ENCODE peak calls at places on chromosomes 11 and 22, in ten cellular contexts. P is upper lobe of left lung, Z is suprapubic skin, U is ovary, W is A549, J is stomach, I is GM12878, T is tibial nerve, Y is H1, M is K562. L is an unnamed sample.

GRCh38 chr11:94641167-94641761 is 74.1 kb downstream of the PIWIL4 start:
- DNase-seq in W (no peak), I (no peak), Y (peak), J (no peak), U (no peak), M (no peak), Z (no peak), P (no peak), T (no peak), L (no peak)

GRCh38 chr22:24424001-24424900 is 3.1 kb upstream of the ADORA2A start:
- DNase-seq in T (no peak), P (no peak), Z (no peak), W (no peak), U (no peak), I (no peak), Y (peak), M (peak), J (no peak), L (no peak)

GRCh38 chr11:128463386-128463829 is 124.0 kb downstream of the ETS1 start:
- DNase-seq in J (no peak), W (no peak), M (no peak), Z (no peak), P (no peak), I (no peak), U (no peak), Y (no peak), T (no peak), L (no peak)

GRCh38 chr11:1825785-1826451 is 8.9 kb upstream of the SYT8 start:
- DNase-seq in P (no peak), U (no peak), J (no peak), Z (no peak), W (no peak), M (no peak), Y (no peak), T (no peak), I (no peak), L (no peak)

GRCh38 chr11:133999355-133999754 is 42.6 kb upstream of the IGSF9B start:
- DNase-seq in U (no peak), Z (no peak), I (no peak), Y (no peak), M (no peak), J (no peak), P (no peak), W (no peak), T (no peak), L (no peak)

GRCh38 chr11:2686360-2687222 is 13.2 kb downstream of the KCNQ1OT1 start:
- DNase-seq in I (no peak), T (no peak), U (peak), Z (peak), W (no peak), P (no peak), J (no peak), Y (no peak), M (no peak), L (no peak)

GRCh38 chr11:113677648-113678047 is 28.5 kb downstream of the TMPRSS5 start:
- DNase-seq in M (no peak), W (no peak), J (no peak), P (no peak), Z (no peak), T (no peak), U (no peak), I (no peak), Y (no peak), L (no peak)

GRCh38 chr22:44539467-44540063 is 41.5 kb upstream of the RTL6 start:
- DNase-seq in T (no peak), M (no peak), U (no peak), P (no peak), Y (no peak), W (no peak), Z (peak), I (no peak), J (no peak), L (no peak)

GRCh38 chr11:80167766-80168165 is 726.9 kb upstream of the TENM4 start:
- DNase-seq in Y (no peak), M (no peak), P (no peak), U (no peak), Z (no peak), T (no peak), J (no peak), W (no peak), I (no peak), L (no peak)

GRCh38 chr11:106717222-106717621 is 301.1 kb downstream of the GUCY1A2 start:
- DNase-seq in W (no peak), Z (no peak), I (no peak), Y (no peak), J (no peak), U (no peak), P (no peak), M (no peak), T (no peak), L (no peak)

GRCh38 chr22:38824587-38824986 is 19.2 kb downstream of the NPTXR start:
- DNase-seq in J (peak), W (peak), Y (peak), M (peak), I (no peak), U (peak), T (no peak), Z (no peak), P (peak), L (peak)

GRCh38 chr11:65440831-65441499 is 18.4 kb downstream of the NEAT1 start:
- DNase-seq in P (no peak), W (no peak), Y (no peak), T (peak), J (no peak), Z (peak), U (no peak), M (no peak), I (peak), L (no peak)

GRCh38 chr11:57303990-57304579 is 20.7 kb downstream of the TNKS1BP1 start:
- DNase-seq in Y (no peak), M (no peak), W (no peak), Z (peak), T (no peak), P (no peak), U (no peak), J (no peak), I (no peak), L (no peak)

GRCh38 chr11:69416123-69416475 is 65.4 kb upstream of the LINC01488 start:
- DNase-seq in I (no peak), T (no peak), J (no peak), P (no peak), M (no peak), Y (no peak), Z (no peak), U (no peak), W (no peak), L (no peak)

GRCh38 chr11:106986261-106986660 is 32.0 kb downstream of the GUCY1A2 start:
- DNase-seq in Z (no peak), T (no peak), U (no peak), I (no peak), Y (no peak), W (no peak), J (no peak), M (no peak), P (no peak), L (no peak)

GRCh38 chr11:122140535-122140934 is 24.5 kb upstream of the BLID start:
- DNase-seq in Y (no peak), W (no peak), U (no peak), M (no peak), P (no peak), J (no peak), T (no peak), Z (no peak), I (no peak), L (no peak)

GRCh38 chr22:43833286-43834240 is 21.5 kb upstream of the EFCAB6 start:
- DNase-seq in W (no peak), M (no peak), J (no peak), P (no peak), Y (no peak), U (no peak), Z (peak), I (no peak), T (no peak), L (no peak)

GRCh38 chr22:47419239-47419638 is 656.8 kb downstream of the TBC1D22A start:
- DNase-seq in M (no peak), T (no peak), W (no peak), J (no peak), Z (no peak), U (no peak), P (no peak), Y (no peak), I (no peak), L (no peak)

GRCh38 chr11:72627594-72628281 is 46.5 kb downstream of the PDE2A start:
- DNase-seq in P (no peak), I (no peak), W (no peak), U (no peak), M (no peak), Z (no peak), T (no peak), J (no peak), Y (no peak), L (peak)

GRCh38 chr22:44483878-44484277 is 14.2 kb downstream of the RTL6 start:
- DNase-seq in T (no peak), U (no peak), I (no peak), Z (no peak), J (no peak), W (no peak), Y (no peak), M (no peak), P (no peak), L (no peak)

GRCh38 chr22:50545522-50546325 is at the start of gene KLHDC7B:
- DNase-seq in U (no peak), P (no peak), J (no peak), W (no peak), M (no peak), Y (no peak), I (no peak), Z (no peak), T (no peak), L (no peak)

GRCh38 chr11:102306048-102306575 is 11.2 kb upstream of the BIRC3 start:
- DNase-seq in Y (no peak), Z (no peak), J (peak), I (no peak), W (peak), M (no peak), T (no peak), U (no peak), P (peak), L (peak)

GRCh38 chr11:16613401-16614381 is 124.8 kb upstream of the C11orf58 start:
- DNase-seq in J (peak), M (peak), P (peak), Y (peak), U (peak), T (peak), W (peak), Z (peak), I (no peak), L (peak)

DNA sequence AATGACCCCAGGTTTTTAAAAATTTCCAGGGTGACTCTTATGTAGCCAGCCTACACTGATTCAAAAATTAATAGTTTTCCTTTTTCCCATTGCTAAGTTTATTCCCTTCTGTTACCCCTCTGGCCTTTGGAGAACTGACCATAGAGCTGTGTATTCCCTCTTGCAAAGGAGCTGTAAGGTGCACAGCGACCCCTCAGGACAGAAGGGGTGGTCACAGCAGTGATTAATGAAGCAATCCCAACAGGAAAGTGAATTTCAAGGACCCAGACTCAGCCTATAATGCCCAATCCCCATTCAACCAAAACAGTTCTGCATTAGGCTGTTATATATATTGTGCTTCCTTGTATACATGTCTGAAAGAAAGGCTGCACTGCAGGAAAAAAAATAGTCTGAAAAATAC is 147.1 kb downstream of the WT1 start:
- DNase-seq in Y (no peak), M (peak), I (no peak), Z (no peak), T (no peak), W (no peak), J (no peak), U (no peak), P (no peak), L (no peak)
- TF ChIP-seq EP300 in Y (no peak), M (no peak), I (no peak), Z (no peak), T (no peak), W (no peak), J (no peak), U (no peak), P (no peak), L (no peak)

DNA sequence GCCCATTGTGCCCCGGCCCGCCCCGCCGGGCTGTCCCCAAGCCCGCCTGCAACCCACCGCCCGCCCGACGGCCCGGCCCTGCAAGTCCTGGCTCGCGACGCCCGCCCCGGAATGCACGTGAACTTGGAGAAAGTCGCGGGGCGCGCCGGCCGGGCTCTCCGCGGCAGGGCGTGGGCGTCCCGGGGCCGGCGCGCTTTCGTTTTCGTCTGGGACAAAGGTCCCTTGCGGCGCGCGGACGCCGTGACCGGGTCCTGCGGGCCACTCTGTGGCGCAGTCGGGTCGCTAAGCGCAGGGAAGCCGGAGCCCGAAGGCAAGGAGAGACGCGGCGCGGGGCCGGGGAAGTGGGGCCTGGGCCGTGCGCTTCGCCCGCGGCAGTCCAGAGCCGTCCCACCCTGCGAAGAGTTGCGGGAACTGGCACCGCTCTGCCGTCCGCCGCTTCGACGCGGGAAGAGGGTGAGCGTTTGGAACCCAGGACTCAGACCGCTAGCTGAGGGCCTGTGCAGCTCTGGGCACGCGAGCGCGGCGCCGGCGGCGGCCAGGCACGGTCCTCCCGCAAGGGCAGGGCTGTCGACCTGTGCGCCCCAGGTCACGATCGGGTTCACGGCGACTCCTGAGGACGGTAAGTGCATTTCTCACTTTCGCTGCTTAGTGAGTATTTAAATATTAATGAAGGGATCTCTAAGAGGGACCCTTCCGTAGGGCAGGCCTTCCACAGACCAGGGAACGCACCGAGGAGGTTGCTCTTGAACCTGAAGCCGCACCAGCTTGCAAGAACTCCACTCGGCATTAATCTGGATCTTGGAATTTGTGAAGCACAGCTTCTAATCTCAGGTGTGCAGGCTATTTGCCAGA is 78.1 kb upstream of the PPARA start:
- DNase-seq in M (no peak), P (peak), U (peak), I (no peak), W (no peak), Y (peak), Z (peak), J (peak), T (peak), L (peak)
- TF ChIP-seq POLR2A in M (no peak), P (peak), U (no peak), I (peak), W (no peak), Y (no peak), Z (no peak), J (no peak), T (peak), L (peak)

GRCh38 chr11:34425863-34426262 is 12.9 kb upstream of the CAT start:
- DNase-seq in Z (no peak), P (no peak), Y (no peak), T (no peak), W (no peak), J (no peak), U (no peak), I (no peak), M (no peak), L (no peak)
- H3K4me3 ChIP-seq in Z (no peak), P (no peak), Y (no peak), T (no peak), W (no peak), J (no peak), U (no peak), I (no peak), M (no peak), L (no peak)

DNA sequence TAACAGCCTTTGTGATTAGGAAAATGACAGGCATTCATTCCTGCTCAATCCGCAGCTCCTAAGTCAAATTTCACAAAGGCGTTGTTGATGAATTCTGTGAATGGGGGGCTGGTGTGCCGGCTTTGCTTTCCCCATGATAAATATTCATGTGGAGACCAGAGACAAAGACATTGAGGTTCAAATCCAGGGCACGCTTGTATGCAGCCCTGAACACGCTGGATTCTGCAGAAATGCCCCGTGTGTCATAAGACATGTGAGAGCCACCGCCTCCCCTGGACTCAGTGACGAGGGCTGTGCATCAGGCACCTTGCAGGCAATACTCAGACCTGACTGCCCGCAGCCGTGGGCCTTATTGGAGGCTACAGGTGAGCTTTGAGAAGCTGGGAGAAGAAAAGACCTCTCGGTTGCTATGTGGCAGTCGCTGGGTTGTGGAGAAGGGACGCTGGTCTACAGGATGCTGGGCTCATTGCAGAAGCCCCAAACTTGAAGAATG is 906.2 kb downstream of the BRD1 start:
- DNase-seq in Z (peak), Y (no peak), U (no peak), W (no peak), I (no peak), P (no peak), T (no peak), J (peak), M (no peak), L (no peak)
- TF ChIP-seq EP300 in Z (no peak), Y (no peak), U (no peak), W (no peak), I (no peak), P (no peak), T (peak), J (no peak), M (no peak), L (no peak)

GRCh38 chr22:37162221-37163095 is 12.7 kb upstream of the IL2RB start:
- DNase-seq in P (no peak), U (no peak), Y (no peak), T (no peak), J (no peak), M (no peak), Z (no peak), W (no peak), I (peak), L (peak)
- TF ChIP-seq POLR2A in P (no peak), U (no peak), Y (no peak), T (no peak), J (no peak), M (no peak), Z (no peak), W (no peak), I (peak), L (no peak)

GRCh38 chr22:17911887-17912286 is 112.5 kb downstream of the MICAL3 start:
- DNase-seq in I (no peak), Z (no peak), W (no peak), U (no peak), T (no peak), J (no peak), M (no peak), P (no peak), Y (no peak), L (no peak)

GRCh38 chr22:17911312-17911705 is 113.1 kb downstream of the MICAL3 start:
- DNase-seq in T (no peak), Y (no peak), U (no peak), M (no peak), I (no peak), W (no peak), P (no peak), Z (no peak), J (no peak), L (no peak)

GRCh38 chr22:17912942-17913704 is 111.2 kb downstream of the MICAL3 start:
- DNase-seq in W (no peak), I (no peak), M (no peak), U (no peak), Y (no peak), P (no peak), T (no peak), J (no peak), Z (no peak), L (no peak)

GRCh38 chr22:17907731-17908051 is 116.7 kb downstream of the MICAL3 start:
- DNase-seq in M (no peak), J (no peak), W (no peak), U (no peak), I (no peak), Y (no peak), P (no peak), Z (no peak), T (no peak), L (no peak)

DNA sequence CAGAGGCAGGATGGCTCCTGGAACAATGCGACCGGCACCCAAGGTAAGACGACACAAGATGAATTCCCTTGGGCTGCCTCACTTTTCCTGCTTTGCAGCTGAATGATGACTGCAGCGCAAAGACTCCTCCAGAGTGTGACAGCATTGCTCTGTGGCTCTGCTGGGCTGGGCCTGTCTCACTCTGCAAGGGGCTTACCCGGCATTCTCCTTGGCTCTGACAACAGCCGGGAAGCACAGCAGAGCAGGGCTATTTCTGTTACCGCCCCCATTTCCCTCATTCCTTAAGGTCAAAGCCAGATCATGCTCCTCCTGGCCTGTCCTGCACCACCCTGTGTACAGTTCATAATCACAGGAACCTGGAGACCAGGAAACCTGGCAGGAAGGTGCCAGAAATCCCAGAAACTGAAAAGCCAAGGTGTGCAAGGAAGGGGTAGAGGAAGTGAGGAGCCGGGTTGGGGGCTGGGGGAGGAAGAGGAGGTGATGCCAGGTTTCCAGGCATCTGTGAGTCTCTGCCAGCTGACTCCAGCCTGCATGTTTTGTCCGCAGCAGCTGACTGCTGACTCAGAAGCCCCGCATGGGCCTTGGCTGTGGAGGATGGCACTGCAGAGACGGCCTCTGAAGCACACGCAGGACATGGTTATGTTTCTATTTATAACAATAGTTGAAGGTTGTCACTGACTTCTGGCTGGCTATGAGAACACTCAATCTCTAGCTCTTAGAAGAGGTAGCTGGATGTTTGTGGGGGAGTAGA is 113.6 kb downstream of the MICAL3 start:
- DNase-seq in Z (peak), T (no peak), I (no peak), W (peak), J (no peak), M (peak), P (no peak), Y (peak), U (peak), L (peak)
- H3K4me3 ChIP-seq in Z (no peak), T (no peak), I (no peak), W (no peak), J (no peak), M (no peak), P (no peak), Y (no peak), U (no peak), L (no peak)

GRCh38 chr11:33177676-33178336 is 16.5 kb upstream of the CSTF3 start:
- DNase-seq in Z (no peak), M (no peak), W (no peak), Y (no peak), I (no peak), J (no peak), T (no peak), U (no peak), P (no peak), L (no peak)

GRCh38 chr11:33185756-33186155 is 24.5 kb upstream of the CSTF3 start:
- DNase-seq in T (no peak), W (no peak), U (no peak), Y (no peak), I (no peak), P (no peak), Z (no peak), J (no peak), M (no peak), L (no peak)

GRCh38 chr11:33179431-33179830 is 18.2 kb upstream of the CSTF3 start:
- DNase-seq in T (no peak), Y (no peak), I (no peak), J (no peak), U (no peak), M (no peak), W (no peak), Z (no peak), P (no peak), L (no peak)

GRCh38 chr11:33178443-33179154 is 17.3 kb upstream of the CSTF3 start:
- DNase-seq in I (no peak), M (no peak), P (no peak), J (no peak), Y (no peak), U (no peak), Z (no peak), W (no peak), T (no peak), L (no peak)

GRCh38 chr11:33182246-33182878 is 21.1 kb upstream of the CSTF3 start:
- DNase-seq in Z (no peak), U (no peak), W (no peak), T (no peak), I (no peak), P (no peak), Y (no peak), M (no peak), J (peak), L (peak)
- TF ChIP-seq EP300 in Z (no peak), U (no peak), W (no peak), T (no peak), I (no peak), P (no peak), Y (no peak), M (no peak), J (no peak), L (no peak)

GRCh38 chr11:74462009-74462408 is 5.3 kb downstream of the KCNE3 start:
- DNase-seq in J (peak), Y (no peak), M (peak), I (no peak), T (peak), W (no peak), Z (peak), U (peak), P (peak), L (peak)
- TF ChIP-seq POLR2A in J (no peak), Y (no peak), M (no peak), I (no peak), T (no peak), W (no peak), Z (no peak), U (no peak), P (no peak), L (peak)

L was measured in transverse colon.